ENCODE peak calls at places on chromosome 6, in six cellular contexts. E is stomach, A is foreskin fibroblast, M is Panc1, Y is dorsolateral prefrontal cortex, U is transverse colon. T is an unnamed sample.

GRCh38 chr6:14273196-14273595 is 155.6 kb downstream of the CD83 start:
- DNase-seq in E (no peak), A (no peak), M (no peak), Y (peak; percentile 61), U (no peak), T (no peak)

GRCh38 chr6:121885399-121886152 is 450.1 kb downstream of the GJA1 start:
- DNase-seq in E (no peak), A (no peak), M (no peak), Y (no peak), U (no peak), T (no peak)

GRCh38 chr6:423799-424345 is 32.3 kb downstream of the IRF4 start:
- DNase-seq in E (no peak), A (no peak), M (no peak), Y (no peak), U (no peak), T (no peak)

GRCh38 chr6:16669227-16669626 is 92.0 kb downstream of the ATXN1 start:
- DNase-seq in E (peak; percentile 34), A (no peak), M (no peak), Y (no peak), U (peak; percentile 46), T (no peak)

GRCh38 chr6:65745614-65746013 is 38.6 kb upstream of the EYS start:
- DNase-seq in E (no peak), A (no peak), M (no peak), Y (no peak), U (no peak), T (no peak)

GRCh38 chr6:73691512-73691911 is 4.5 kb upstream of the CD109 start:
- DNase-seq in E (no peak), A (no peak), M (no peak), Y (no peak), U (no peak), T (no peak)

GRCh38 chr6:54267798-54268197 is 40.4 kb upstream of the TINAG start:
- DNase-seq in E (no peak), A (no peak), M (no peak), Y (no peak), U (peak; percentile 19), T (peak; percentile 22)

GRCh38 chr6:106117579-106117978 is 31.4 kb downstream of the PRDM1 start:
- DNase-seq in E (no peak), A (no peak), M (no peak), Y (no peak), U (no peak), T (no peak)

GRCh38 chr6:45922728-45923351 is 92.8 kb downstream of the CLIC5 start:
- DNase-seq in E (peak; percentile 53), A (peak; percentile 68), M (peak; percentile 56), Y (peak; percentile 46), U (peak; percentile 61), T (peak; percentile 77)

GRCh38 chr6:141624301-141624700 is 508.4 kb upstream of the GJE1 start:
- DNase-seq in E (no peak), A (no peak), M (no peak), Y (no peak), U (no peak), T (no peak)

GRCh38 chr6:44254957-44255808 is 2.1 kb downstream of the SLC35B2 start:
- DNase-seq in E (no peak), A (no peak), M (no peak), Y (no peak), U (no peak), T (no peak)

GRCh38 chr6:142478117-142478516 is 176.3 kb downstream of the ADGRG6 start:
- DNase-seq in E (no peak), A (peak; percentile 44), M (no peak), Y (no peak), U (no peak), T (no peak)

GRCh38 chr6:100726741-100727140 is 154.4 kb downstream of the ASCC3 start:
- DNase-seq in E (no peak), A (no peak), M (no peak), Y (no peak), U (no peak), T (no peak)

GRCh38 chr6:163165922-163166321 is 248.6 kb upstream of the QKI start:
- DNase-seq in E (no peak), A (no peak), M (no peak), Y (peak; percentile 23), U (no peak), T (no peak)

GRCh38 chr6:149332602-149333311 is 15.2 kb downstream of the TAB2 start:
- DNase-seq in E (no peak), A (no peak), M (no peak), Y (no peak), U (no peak), T (no peak)

GRCh38 chr6:80638222-80639055 is 532.0 kb downstream of the BCKDHB start:
- DNase-seq in E (peak; percentile 53), A (peak; percentile 93), M (peak; percentile 74), Y (no peak), U (peak; percentile 8), T (no peak)

GRCh38 chr6:89917801-89918366 is 23.6 kb downstream of the GJA10 start:
- DNase-seq in E (no peak), A (no peak), M (no peak), Y (no peak), U (no peak), T (no peak)

GRCh38 chr6:79413562-79414002 is 123.6 kb downstream of the LCA5 start:
- DNase-seq in E (no peak), A (peak; percentile 64), M (no peak), Y (no peak), U (no peak), T (no peak)

GRCh38 chr6:148392611-148393160 is 50.0 kb downstream of the SASH1 start:
- DNase-seq in E (no peak), A (no peak), M (no peak), Y (no peak), U (no peak), T (no peak)

GRCh38 chr6:41586564-41586963 is 40.4 kb downstream of the FOXP4 start:
- DNase-seq in E (no peak), A (peak; percentile 33), M (no peak), Y (peak; percentile 26), U (no peak), T (no peak)

GRCh38 chr6:44737829-44738528 is 350.5 kb downstream of the CDC5L start:
- DNase-seq in E (no peak), A (no peak), M (no peak), Y (no peak), U (no peak), T (no peak)

GRCh38 chr6:52590634-52590985 is 13.8 kb upstream of the TRAM2 start:
- DNase-seq in E (no peak), A (peak; percentile 86), M (no peak), Y (no peak), U (no peak), T (no peak)

GRCh38 chr6:149766156-149766768 is 16.7 kb downstream of the PCMT1 start:
- DNase-seq in E (peak; percentile 48), A (peak; percentile 74), M (no peak), Y (no peak), U (no peak), T (no peak)

GRCh38 chr6:125924169-125924568 is 32.4 kb upstream of the HINT3 start:
- DNase-seq in E (no peak), A (no peak), M (no peak), Y (no peak), U (no peak), T (no peak)

DNA sequence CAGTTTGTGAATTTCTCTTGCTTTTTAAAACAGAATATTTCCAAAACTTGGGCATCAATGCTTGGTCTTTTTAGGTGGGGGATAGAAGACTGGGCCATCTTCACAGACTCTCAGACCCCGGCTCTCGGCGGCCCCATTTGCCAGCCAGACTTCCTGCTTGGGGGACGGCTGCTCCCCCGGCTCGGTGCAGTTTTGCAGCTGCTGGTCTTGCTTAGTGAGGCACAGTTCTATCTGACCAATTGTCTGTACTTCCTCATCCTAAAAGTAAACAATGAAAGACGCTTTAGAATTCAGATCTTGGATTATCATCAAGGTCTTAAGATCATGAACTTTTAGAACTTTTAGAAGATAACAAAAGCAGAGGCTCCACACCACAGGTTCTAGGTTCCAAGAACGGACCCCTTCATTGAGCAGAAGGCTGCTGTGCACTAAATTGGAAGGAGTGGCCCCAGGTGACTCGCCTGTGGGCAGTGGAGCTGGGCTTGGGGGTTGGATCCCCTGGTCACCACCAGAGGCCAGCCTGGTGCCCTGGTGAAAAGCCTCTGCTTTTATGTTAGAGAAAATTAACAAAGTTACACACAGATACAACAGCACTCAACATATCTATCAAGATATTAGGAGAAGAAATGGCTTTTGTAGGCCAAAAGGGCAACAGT is 26.7 kb downstream of the RNASET2 start:
- DNase-seq in E (no peak), A (no peak), M (no peak), Y (no peak), U (no peak), T (no peak)
- TF ChIP-seq CTCF in E (no peak), A (no peak), M (no peak), Y (no peak), U (no peak), T (no peak)

GRCh38 chr6:2738373-2738979 is 12.2 kb downstream of the MYLK4 start:
- DNase-seq in E (peak; percentile 55), A (peak; percentile 37), M (peak; percentile 43), Y (peak; percentile 68), U (peak; percentile 25), T (peak; percentile 60)
- TF ChIP-seq CTCF in E (peak; percentile 41), A (peak; percentile 76), M (peak; percentile 83), Y (peak; percentile 89), U (peak; percentile 48), T (peak; percentile 75)

DNA sequence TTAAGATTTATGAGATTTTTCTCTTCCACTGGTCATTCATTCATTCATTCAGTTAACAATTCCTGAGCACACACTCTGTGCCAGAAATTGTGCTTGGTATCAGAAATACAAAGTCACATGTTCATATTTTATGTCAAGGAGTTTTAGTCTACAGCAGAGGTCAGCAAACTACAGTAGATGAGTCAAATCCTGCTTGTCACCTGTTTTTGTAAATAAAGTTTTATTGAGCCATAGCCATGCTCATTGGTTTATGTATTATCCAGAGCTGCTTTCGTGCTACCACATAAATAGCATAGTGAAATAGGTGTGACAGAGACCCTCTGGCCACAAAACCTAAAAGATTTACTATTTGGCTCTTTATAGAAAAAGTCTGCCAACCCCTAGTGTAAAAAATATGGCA is 46.8 kb downstream of the THEMIS start:
- DNase-seq in E (no peak), A (no peak), M (no peak), Y (no peak), U (no peak), T (no peak)
- TF ChIP-seq CTCF in E (no peak), A (no peak), M (no peak), Y (no peak), U (no peak), T (no peak)

GRCh38 chr6:137200288-137200687 is 18.9 kb downstream of the IFNGR1 start:
- DNase-seq in E (no peak), A (no peak), M (no peak), Y (no peak), U (no peak), T (no peak)

GRCh38 chr6:137197684-137198645 is 21.2 kb downstream of the IFNGR1 start:
- DNase-seq in E (no peak), A (no peak), M (no peak), Y (no peak), U (no peak), T (no peak)

GRCh38 chr6:137206562-137206961 is 12.6 kb downstream of the IFNGR1 start:
- DNase-seq in E (no peak), A (no peak), M (no peak), Y (no peak), U (no peak), T (no peak)

GRCh38 chr6:137203256-137203655 is 15.9 kb downstream of the IFNGR1 start:
- DNase-seq in E (no peak), A (no peak), M (no peak), Y (no peak), U (no peak), T (no peak)

DNA sequence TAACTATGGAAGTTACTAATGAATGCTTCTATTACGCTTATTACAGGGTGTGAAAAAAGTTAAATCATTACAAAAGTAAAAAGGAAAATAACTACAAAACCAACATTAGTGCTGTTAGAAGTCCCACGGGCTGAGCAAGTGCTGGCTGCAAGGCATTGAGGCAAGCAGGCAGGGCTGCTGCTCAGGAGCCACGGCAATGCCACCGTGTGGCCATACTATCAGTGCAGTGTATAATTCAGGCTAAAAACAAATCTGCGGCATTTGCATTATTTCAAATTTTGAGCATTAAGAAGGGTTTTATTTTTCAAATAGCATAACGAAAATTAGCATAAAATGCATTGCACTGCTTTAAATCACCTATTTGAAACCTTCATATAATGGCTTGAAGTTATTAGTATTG is 17.1 kb downstream of the IFNGR1 start:
- DNase-seq in E (no peak), A (no peak), M (no peak), Y (peak; percentile 31), U (no peak), T (peak; percentile 4)
- TF ChIP-seq CTCF in E (no peak), A (no peak), M (peak; percentile 62), Y (peak; percentile 76), U (no peak), T (peak; percentile 12)